ENCODE peak calls at places on chromosomes 12 and 14, in six cellular contexts. O is H54; C is stimulated activated naive CD4-positive, alpha-beta T cell treated with Interleukin-2 at 50 U/mL for 16 hours; Y is A172; Z is bronchial epithelial cell; R is activated T-cell treated with anti-CD3 and anti-CD28 coated beads for 24 hours. I is an unnamed sample.

GRCh38 chr12:15855646-15856045 is 26.5 kb upstream of the STRAP start:
- DNase-seq in Y (no peak), Z (peak; percentile 17), C (no peak), O (no peak), R (no peak), I (no peak)

GRCh38 chr12:17239874-17240273 is 633.9 kb upstream of the LMO3 start:
- DNase-seq in C (no peak), O (no peak), Z (no peak), Y (no peak), R (no peak), I (no peak)

GRCh38 chr12:123907726-123908476 is 64.7 kb downstream of the CCDC92 start:
- DNase-seq in C (no peak), Y (no peak), R (no peak), Z (peak; percentile 62), O (no peak), I (no peak)

GRCh38 chr12:29517265-29517664 is 19.8 kb upstream of the OVCH1 start:
- DNase-seq in R (no peak), C (no peak), O (no peak), Z (no peak), Y (no peak), I (no peak)

GRCh38 chr12:55068416-55069010 is 48.7 kb downstream of the NEUROD4 start:
- DNase-seq in O (peak; percentile 38), R (no peak), Y (peak; percentile 42), C (no peak), Z (peak; percentile 52), I (peak; percentile 35)

GRCh38 chr12:52280796-52281560 is 6.5 kb downstream of the KRT86 start:
- DNase-seq in C (no peak), O (peak; percentile 89), Y (peak; percentile 98), R (no peak), Z (peak; percentile 97), I (peak; percentile 93)

GRCh38 chr12:69688496-69689427 is 10.3 kb downstream of the BEST3 start:
- DNase-seq in O (peak; percentile 74), C (no peak), Y (peak; percentile 96), Z (peak; percentile 94), R (peak; percentile 11), I (peak; percentile 93)

GRCh38 chr12:106113042-106113441 is 25.7 kb downstream of the NUAK1 start:
- DNase-seq in Y (peak; percentile 67), O (no peak), C (no peak), Z (peak; percentile 83), R (no peak), I (peak; percentile 86)

GRCh38 chr14:59464651-59465569 is at the start of gene GPR135:
- DNase-seq in O (no peak), C (peak; percentile 44), Z (no peak), Y (no peak), R (peak; percentile 21), I (no peak)

GRCh38 chr14:66651536-66652220 is 143.7 kb downstream of the GPHN start:
- DNase-seq in R (no peak), Z (no peak), O (no peak), Y (no peak), C (no peak), I (no peak)

GRCh38 chr12:91287753-91288152 is 105.1 kb upstream of the DCN start:
- DNase-seq in Z (no peak), Y (no peak), C (no peak), R (no peak), O (no peak), I (no peak)

GRCh38 chr14:54815016-54815415 is 87.6 kb downstream of the GCH1 start:
- DNase-seq in C (no peak), R (no peak), O (no peak), Y (no peak), Z (no peak), I (peak; percentile 6)

GRCh38 chr12:61251076-61251475 is 1009.1 kb upstream of the USP15 start:
- DNase-seq in O (no peak), Z (peak; percentile 22), R (no peak), C (no peak), Y (no peak), I (no peak)

GRCh38 chr14:70000601-70001000 is 121.4 kb downstream of the SMOC1 start:
- DNase-seq in R (no peak), Z (peak; percentile 93), Y (no peak), C (no peak), O (no peak), I (peak; percentile 71)

GRCh38 chr14:42429401-42429800 is 822.7 kb downstream of the LRFN5 start:
- DNase-seq in Y (no peak), R (no peak), O (no peak), Z (peak; percentile 16), C (no peak), I (no peak)

GRCh38 chr12:106195638-106196037 is 52.2 kb downstream of the CKAP4 start:
- DNase-seq in O (no peak), Z (no peak), R (no peak), Y (no peak), C (no peak), I (no peak)

GRCh38 chr12:111074965-111075364 is 154.6 kb upstream of the MYL2 start:
- DNase-seq in Z (no peak), R (no peak), C (no peak), Y (no peak), O (no peak), I (no peak)

GRCh38 chr12:106633451-106633823 is 50.6 kb downstream of the RFX4 start:
- DNase-seq in R (no peak), C (no peak), Y (peak; percentile 60), Z (no peak), O (no peak), I (peak; percentile 47)

GRCh38 chr14:101215936-101216335 is 312.4 kb upstream of the RTL1 start:
- DNase-seq in Z (no peak), C (no peak), O (no peak), R (no peak), Y (no peak), I (no peak)

I was measured in RCC 7860.